ENCODE peak calls at places on chromosomes 3 and 15, in four cellular contexts. W is stomach; M is CD8-positive, alpha-beta memory T cell; S is tibial artery. B is an unnamed sample. For H3K36me3, the result is how much of the 10 kb centered on the place peaks cover.

GRCh38 chr3:12287727-12288465 is 974 bp upstream of the PPARG start:
- DNase-seq in M (no peak), W (peak), S (no peak), B (peak)

GRCh38 chr15:41115088-41115651 is 910 bp downstream of the INO80 start:
- DNase-seq in S (no peak), W (no peak), M (no peak), B (peak)

GRCh38 chr3:43769471-43770425 is 79.0 kb downstream of the ABHD5 start:
- DNase-seq in S (peak), M (peak), W (peak), B (peak)

GRCh38 chr15:57217716-57218598 is 158.3 kb upstream of the CGNL1 start:
- DNase-seq in W (no peak), S (no peak), M (no peak), B (no peak)

GRCh38 chr15:58465866-58466517 is 34.2 kb downstream of the LIPC start:
- DNase-seq in W (no peak), S (no peak), M (no peak), B (no peak)

GRCh38 chr15:39799552-39800011 is 16.9 kb upstream of the FSIP1 start:
- DNase-seq in W (no peak), S (peak), M (no peak), B (no peak)

GRCh38 chr3:86794336-86795065 is 196.4 kb downstream of the VGLL3 start:
- DNase-seq in M (no peak), S (no peak), W (no peak), B (peak)

GRCh38 chr3:40660554-40660953 is 135.8 kb downstream of the ZNF621 start:
- DNase-seq in W (no peak), M (no peak), S (no peak), B (no peak)

GRCh38 chr3:113275876-113276580 is 64.7 kb downstream of the BOC start:
- DNase-seq in S (peak), W (no peak), M (no peak), B (peak)

GRCh38 chr15:95760508-95760907 is 570.0 kb upstream of the NR2F2 start:
- DNase-seq in W (no peak), S (no peak), M (no peak), B (no peak)

GRCh38 chr3:192367616-192368015 is 359.7 kb downstream of the FGF12 start:
- DNase-seq in M (no peak), W (no peak), S (no peak), B (no peak)

GRCh38 chr15:99956820-99957641 is 223.8 kb upstream of the LYSMD4 start:
- DNase-seq in M (no peak), S (no peak), W (no peak), B (peak)

GRCh38 chr15:85149460-85150129 is 167.9 kb downstream of the PDE8A start:
- DNase-seq in W (no peak), S (no peak), M (no peak), B (no peak)

GRCh38 chr3:126955004-126955790 is 27.7 kb upstream of the PLXNA1 start:
- DNase-seq in S (no peak), W (no peak), M (no peak), B (peak)

GRCh38 chr3:104805042-104805441 is 561.7 kb upstream of the ALCAM start:
- DNase-seq in S (no peak), W (no peak), M (no peak), B (no peak)

GRCh38 chr15:47756872-47757271 is 39.6 kb downstream of the SEMA6D start:
- DNase-seq in S (no peak), M (no peak), W (no peak), B (peak)

GRCh38 chr3:21620511-21621395 is 130.3 kb downstream of the ZNF385D start:
- DNase-seq in W (no peak), M (no peak), S (no peak), B (no peak)

GRCh38 chr3:57088503-57088902 is 28.0 kb downstream of the SPATA12 start:
- DNase-seq in M (no peak), S (no peak), W (no peak), B (no peak)

DNA sequence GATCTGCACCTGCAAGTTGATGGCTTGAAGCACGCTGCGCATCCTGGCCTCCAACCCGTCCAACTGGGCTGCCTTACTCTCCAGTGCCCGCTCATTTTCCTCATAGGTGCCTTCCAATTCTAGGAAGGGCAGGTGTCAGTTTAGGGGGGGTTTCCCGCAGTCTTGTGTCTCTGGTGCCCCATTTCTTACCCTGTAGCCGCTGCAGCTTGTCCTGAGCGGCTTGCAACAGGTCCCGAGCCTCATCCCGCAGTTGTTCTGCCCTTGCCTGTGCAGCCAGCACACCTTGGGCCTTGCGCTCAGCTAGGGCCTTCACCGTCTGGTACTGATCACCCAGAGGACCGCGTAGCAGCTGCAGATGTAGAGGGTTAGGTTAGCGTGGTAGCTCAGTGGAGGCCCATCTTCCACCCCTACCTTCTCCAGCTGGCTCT is 635 bp upstream of the USP19 start:
- DNase-seq in M (no peak), S (no peak), W (no peak), B (peak)
- H3K4me3 ChIP-seq in M (peak), S (peak), W (peak), B (peak)

GRCh38 chr3:47612178-47612577 is 33.5 kb upstream of the CSPG5 start:
- DNase-seq in M (no peak), W (no peak), S (no peak), B (peak)

GRCh38 chr3:47612879-47613278 is 34.2 kb upstream of the CSPG5 start:
- DNase-seq in W (no peak), M (no peak), S (no peak), B (no peak)

GRCh38 chr3:47613723-47614122 is 35.1 kb upstream of the CSPG5 start:
- DNase-seq in M (no peak), W (no peak), S (no peak), B (no peak)

GRCh38 chr3:47610572-47610971 is 31.9 kb upstream of the CSPG5 start:
- DNase-seq in S (no peak), W (no peak), M (no peak), B (no peak)

DNA sequence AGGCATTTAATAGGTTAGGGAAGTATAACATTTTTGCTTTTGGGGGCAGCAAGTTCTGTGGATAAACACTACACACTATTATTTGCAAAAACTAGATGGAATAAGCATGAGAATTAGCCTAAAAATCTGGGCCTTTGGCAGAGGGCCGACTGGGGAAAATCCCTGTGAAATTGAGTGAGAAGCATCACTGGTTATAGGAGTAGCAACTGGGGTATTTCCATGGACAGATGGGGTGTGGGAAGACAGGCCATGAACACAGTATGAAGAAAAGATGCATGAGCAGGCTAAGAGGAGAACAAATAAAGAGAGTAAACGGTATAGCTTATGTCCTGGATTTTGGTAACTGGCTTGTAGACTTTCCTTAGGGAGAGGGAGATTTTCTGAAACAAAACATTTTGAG is 32.9 kb upstream of the CSPG5 start:
- DNase-seq in M (no peak), S (no peak), W (no peak), B (no peak)
- H3K36me3 ChIP-seq in M (under half), S (under half), W (half or more), B (under half)

GRCh38 chr15:55283295-55284147 is 6.1 kb downstream of the RAB27A start:
- DNase-seq in S (no peak), W (peak), M (no peak), B (no peak)

GRCh38 chr15:55279746-55280351 is 9.8 kb downstream of the RAB27A start:
- DNase-seq in S (no peak), M (peak), W (no peak), B (peak)

GRCh38 chr15:55279100-55279745 is 10.4 kb downstream of the RAB27A start:
- DNase-seq in S (no peak), M (no peak), W (no peak), B (no peak)

GRCh38 chr15:55282284-55282833 is 7.3 kb downstream of the RAB27A start:
- DNase-seq in W (no peak), M (peak), S (no peak), B (no peak)

DNA sequence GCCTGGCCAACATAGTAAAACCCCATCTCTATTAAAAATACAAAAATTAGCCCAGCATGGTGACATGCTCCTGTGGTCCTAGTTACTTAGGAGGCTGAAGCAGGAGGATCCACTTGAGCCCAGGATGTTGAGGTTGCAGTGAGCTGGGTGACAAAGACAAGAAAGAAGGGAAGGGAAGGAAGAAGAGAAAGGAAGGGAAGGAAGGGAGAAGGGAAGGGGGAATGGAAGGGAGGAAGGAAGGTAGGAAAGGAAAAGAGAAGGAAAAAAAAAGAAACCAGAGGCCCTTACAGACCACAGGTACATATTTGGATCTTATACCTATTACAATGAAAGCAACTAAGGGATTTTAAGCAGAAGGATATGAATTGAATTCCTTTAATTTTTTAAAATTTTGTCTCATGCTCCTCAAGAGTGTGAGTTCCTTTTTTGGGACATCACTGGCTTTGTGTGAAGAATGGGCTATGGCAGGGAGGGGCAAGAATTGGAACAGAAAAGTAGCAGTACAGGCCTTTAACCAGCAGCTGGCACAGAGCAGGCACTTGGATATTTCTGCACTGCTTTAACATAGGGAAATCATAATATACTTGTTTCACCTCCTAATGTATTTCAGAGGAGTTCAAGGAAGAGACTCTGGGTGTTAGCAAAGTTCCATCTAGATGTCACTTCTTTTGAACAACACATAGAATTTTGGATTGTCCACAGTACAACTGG is 7.9 kb downstream of the RAB27A start:
- DNase-seq in S (no peak), M (no peak), W (no peak), B (no peak)
- H3K4me3 ChIP-seq in S (no peak), M (no peak), W (no peak), B (no peak)

GRCh38 chr15:43169888-43170287 is 15.3 kb upstream of the CCNDBP1 start:
- DNase-seq in M (no peak), W (no peak), S (no peak), B (no peak)
- H3K36me3 ChIP-seq in M (under half), W (half or more), S (half or more), B (under half)

GRCh38 chr3:186098740-186099139 is 10.1 kb downstream of the ETV5 start:
- DNase-seq in M (no peak), S (no peak), W (no peak), B (no peak)

GRCh38 chr3:186097663-186098451 is 11.0 kb downstream of the ETV5 start:
- DNase-seq in W (peak), S (peak), M (no peak), B (peak)

GRCh38 chr3:186096295-186096694 is 12.6 kb downstream of the ETV5 start:
- DNase-seq in W (no peak), M (no peak), S (no peak), B (no peak)

GRCh38 chr3:186095584-186096061 is 13.3 kb downstream of the ETV5 start:
- DNase-seq in W (peak), S (no peak), M (no peak), B (no peak)

DNA sequence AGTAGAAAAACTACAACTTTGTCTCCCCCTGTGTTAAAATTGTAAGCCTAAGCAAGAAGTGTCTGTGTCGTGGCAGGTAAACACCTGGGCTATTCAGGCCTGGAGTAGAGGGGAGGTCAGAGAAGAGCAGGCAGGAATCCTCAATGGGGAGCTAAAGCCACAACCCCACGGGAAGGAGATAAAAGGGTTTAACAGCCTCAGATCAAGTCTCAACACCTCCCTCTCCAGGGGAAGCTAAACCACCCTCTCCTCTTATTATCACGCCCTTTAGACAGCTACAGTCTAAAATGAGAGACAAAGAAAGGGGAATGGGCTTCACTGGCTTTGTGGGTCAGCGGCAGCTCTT is 11.6 kb downstream of the ETV5 start:
- DNase-seq in M (no peak), W (no peak), S (no peak), B (no peak)
- H3K4me3 ChIP-seq in M (no peak), W (peak), S (peak), B (no peak)

GRCh38 chr3:135192929-135193328 is 397.9 kb downstream of the EPHB1 start:
- DNase-seq in M (no peak), W (no peak), S (no peak), B (no peak)
- H3K36me3 ChIP-seq in M (under half), W (under half), S (under half), B (under half)

DNA sequence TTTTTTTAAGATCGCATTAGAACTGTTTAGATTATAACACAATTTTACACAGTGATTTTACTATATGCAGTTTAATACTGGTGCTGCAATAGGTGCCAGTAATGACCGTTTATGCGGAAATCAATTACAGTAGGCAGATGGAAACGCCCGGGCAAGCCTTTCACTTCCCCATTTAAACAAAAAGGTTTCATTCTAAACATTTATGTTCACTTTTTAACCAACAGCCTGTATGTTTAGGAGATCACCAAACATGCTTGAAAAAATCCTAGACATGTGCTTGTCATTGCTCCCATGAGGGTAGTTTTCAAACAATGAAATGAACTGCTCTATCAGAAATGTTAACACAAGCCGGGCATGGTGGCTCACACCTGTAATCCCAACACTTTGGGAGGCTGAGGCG is 2.7 kb downstream of the BNIP2 start:
- DNase-seq in W (no peak), S (no peak), M (no peak), B (no peak)
- H3K4me3 ChIP-seq in W (no peak), S (no peak), M (no peak), B (peak)

DNA sequence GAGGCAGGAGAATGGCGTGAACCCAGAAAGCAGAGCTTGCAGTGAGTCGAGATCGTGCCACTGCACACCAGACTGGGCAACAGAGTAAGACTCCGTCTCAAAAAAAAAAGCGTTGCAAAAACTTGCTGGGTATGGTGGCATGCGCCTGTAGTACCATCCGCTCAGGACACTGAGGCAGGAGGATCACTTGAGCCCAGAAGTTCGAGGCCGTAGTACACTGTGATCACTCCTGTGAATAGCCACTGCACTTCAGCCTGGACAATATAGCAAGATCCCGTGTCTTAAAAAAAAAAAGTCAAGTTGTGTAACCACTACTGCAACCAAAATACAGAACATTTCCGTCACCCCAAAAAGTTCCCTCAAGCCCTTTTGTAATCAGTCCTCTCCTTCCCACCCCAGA is 1.5 kb downstream of the ARPC4 start:
- DNase-seq in W (no peak), M (no peak), S (no peak), B (no peak)
- H3K36me3 ChIP-seq in W (half or more), M (under half), S (under half), B (under half)

GRCh38 chr15:33912326-33912725 is 56.0 kb upstream of the CHRM5 start:
- DNase-seq in S (no peak), W (no peak), M (no peak), B (no peak)

GRCh38 chr15:33907326-33907725 is 61.0 kb upstream of the CHRM5 start:
- DNase-seq in W (no peak), M (no peak), S (no peak), B (no peak)

GRCh38 chr15:33913459-33913858 is 54.8 kb upstream of the CHRM5 start:
- DNase-seq in S (no peak), M (no peak), W (no peak), B (peak)

GRCh38 chr15:33908396-33908795 is 59.9 kb upstream of the CHRM5 start:
- DNase-seq in M (no peak), W (no peak), S (no peak), B (peak)

DNA sequence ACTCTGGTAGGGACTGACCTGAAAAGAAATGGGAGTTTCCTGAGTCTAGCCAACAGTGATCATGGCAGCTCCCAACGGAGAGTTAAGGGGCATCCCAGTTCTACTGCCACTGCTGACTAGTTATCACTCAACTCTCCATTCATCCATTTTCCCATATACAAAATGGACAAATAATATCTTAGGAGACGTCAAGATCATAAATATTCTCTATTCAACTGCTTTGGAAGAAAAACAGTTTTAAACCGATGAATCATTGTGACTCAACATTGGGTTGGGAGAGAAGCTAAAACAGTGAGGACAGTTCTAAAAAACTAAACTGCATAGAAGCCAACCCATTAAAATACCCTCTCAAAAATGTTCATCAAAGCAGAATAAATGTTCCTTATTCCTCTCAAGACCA is 57.6 kb upstream of the CHRM5 start:
- DNase-seq in S (no peak), W (no peak), M (no peak), B (no peak)
- H3K4me3 ChIP-seq in S (no peak), W (no peak), M (no peak), B (no peak)